ENCODE peak calls at places on chromosomes 2 and 18, in six cellular contexts. One of them, this sample, is unnamed.

GRCh38 chr2:70779911-70780580 is 10.4 kb downstream of the FIGLA start:
- DNase-seq in fibroblast of villous mesenchyme: no peak
- DNase-seq in cardiac fibroblast: peak
- DNase-seq in CD8-positive, alpha-beta T cell: no peak
- DNase-seq in Calu3: no peak
- DNase-seq in heart right ventricle: no peak
- DNase-seq in this sample: peak

GRCh38 chr18:31572368-31572767 is 19.3 kb upstream of the TTR start:
- DNase-seq in heart right ventricle: no peak
- DNase-seq in cardiac fibroblast: no peak
- DNase-seq in CD8-positive, alpha-beta T cell: no peak
- DNase-seq in Calu3: no peak
- DNase-seq in fibroblast of villous mesenchyme: no peak
- DNase-seq in this sample: no peak

GRCh38 chr2:112794131-112794733 is 9.9 kb upstream of the IL1A start:
- DNase-seq in heart right ventricle: no peak
- DNase-seq in CD8-positive, alpha-beta T cell: no peak
- DNase-seq in Calu3: peak
- DNase-seq in fibroblast of villous mesenchyme: peak
- DNase-seq in cardiac fibroblast: peak
- DNase-seq in this sample: peak

GRCh38 chr18:45416168-45416567 is 199.1 kb upstream of the SLC14A2 start:
- DNase-seq in fibroblast of villous mesenchyme: peak
- DNase-seq in heart right ventricle: no peak
- DNase-seq in Calu3: no peak
- DNase-seq in cardiac fibroblast: no peak
- DNase-seq in CD8-positive, alpha-beta T cell: no peak
- DNase-seq in this sample: no peak

GRCh38 chr2:201313362-201313761 is 43.8 kb downstream of the FLACC1 start:
- DNase-seq in fibroblast of villous mesenchyme: no peak
- DNase-seq in Calu3: no peak
- DNase-seq in heart right ventricle: no peak
- DNase-seq in cardiac fibroblast: no peak
- DNase-seq in CD8-positive, alpha-beta T cell: no peak
- DNase-seq in this sample: no peak

GRCh38 chr2:239927424-239927981 is 97.6 kb downstream of the NDUFA10 start:
- DNase-seq in Calu3: peak
- DNase-seq in heart right ventricle: no peak
- DNase-seq in CD8-positive, alpha-beta T cell: peak
- DNase-seq in cardiac fibroblast: peak
- DNase-seq in fibroblast of villous mesenchyme: peak
- DNase-seq in this sample: peak

GRCh38 chr2:64259301-64259700 is 115.1 kb upstream of the PELI1 start:
- DNase-seq in CD8-positive, alpha-beta T cell: no peak
- DNase-seq in Calu3: no peak
- DNase-seq in heart right ventricle: peak
- DNase-seq in fibroblast of villous mesenchyme: no peak
- DNase-seq in cardiac fibroblast: peak
- DNase-seq in this sample: peak

GRCh38 chr2:47321411-47322031 is 81.4 kb upstream of the MSH2 start:
- DNase-seq in Calu3: no peak
- DNase-seq in CD8-positive, alpha-beta T cell: no peak
- DNase-seq in cardiac fibroblast: no peak
- DNase-seq in heart right ventricle: no peak
- DNase-seq in fibroblast of villous mesenchyme: peak
- DNase-seq in this sample: no peak

GRCh38 chr2:165295643-165296042 is 56.4 kb downstream of the SCN2A start:
- DNase-seq in cardiac fibroblast: no peak
- DNase-seq in heart right ventricle: no peak
- DNase-seq in fibroblast of villous mesenchyme: no peak
- DNase-seq in Calu3: no peak
- DNase-seq in CD8-positive, alpha-beta T cell: no peak
- DNase-seq in this sample: no peak

GRCh38 chr18:29248856-29249255 is 1071.9 kb upstream of the CDH2 start:
- DNase-seq in fibroblast of villous mesenchyme: no peak
- DNase-seq in CD8-positive, alpha-beta T cell: no peak
- DNase-seq in Calu3: no peak
- DNase-seq in cardiac fibroblast: no peak
- DNase-seq in heart right ventricle: no peak
- DNase-seq in this sample: no peak

GRCh38 chr2:85194780-85195480 is 61.7 kb downstream of the TCF7L1 start:
- DNase-seq in heart right ventricle: no peak
- DNase-seq in CD8-positive, alpha-beta T cell: no peak
- DNase-seq in cardiac fibroblast: no peak
- DNase-seq in fibroblast of villous mesenchyme: no peak
- DNase-seq in Calu3: no peak
- DNase-seq in this sample: no peak

GRCh38 chr2:234818937-234819336 is 132.9 kb upstream of the SH3BP4 start:
- DNase-seq in CD8-positive, alpha-beta T cell: no peak
- DNase-seq in Calu3: no peak
- DNase-seq in fibroblast of villous mesenchyme: no peak
- DNase-seq in heart right ventricle: no peak
- DNase-seq in cardiac fibroblast: no peak
- DNase-seq in this sample: no peak

DNA sequence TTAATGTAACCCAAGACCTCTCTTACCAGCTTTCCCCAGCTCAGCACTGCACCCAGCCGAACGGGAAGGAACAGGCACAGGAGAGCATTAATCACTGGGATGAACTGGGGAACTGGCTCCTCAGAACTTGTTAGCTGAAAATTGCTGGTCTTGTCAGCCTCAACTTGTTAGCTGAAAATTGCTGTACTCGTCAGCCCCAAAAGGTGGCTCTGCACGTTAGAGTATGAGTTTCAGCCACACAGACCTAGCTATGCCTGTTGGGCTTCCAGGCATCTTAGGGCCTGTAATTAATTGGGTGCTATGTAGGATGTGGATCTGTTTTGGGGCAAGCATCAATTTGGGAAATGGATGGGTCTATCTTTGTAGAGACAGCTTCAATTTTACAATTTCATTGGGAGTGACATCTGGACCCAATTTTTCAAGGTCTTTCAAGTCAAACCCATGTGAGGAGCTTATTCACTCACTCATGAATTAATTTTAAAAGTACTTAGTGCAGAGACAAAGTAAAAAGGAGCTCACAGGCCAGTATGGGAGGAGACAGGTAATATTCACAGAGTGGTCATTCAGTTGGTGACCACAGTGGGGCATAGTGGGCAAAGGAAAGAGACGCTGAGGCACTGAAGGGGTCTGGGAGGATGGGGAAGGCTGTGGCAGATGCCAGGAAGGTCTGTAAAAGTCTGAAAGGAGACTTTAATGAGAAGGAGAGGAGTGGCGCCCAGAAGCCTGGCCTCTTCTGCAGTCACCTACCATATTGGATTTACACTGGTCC is 75.8 kb downstream of the CD8B2 start:
- DNase-seq in Calu3: peak
- DNase-seq in CD8-positive, alpha-beta T cell: no peak
- DNase-seq in cardiac fibroblast: no peak
- DNase-seq in heart right ventricle: no peak
- DNase-seq in fibroblast of villous mesenchyme: no peak
- DNase-seq in this sample: no peak
- TF ChIP-seq CTCF in Calu3: peak
- TF ChIP-seq CTCF in CD8-positive, alpha-beta T cell: no peak
- TF ChIP-seq CTCF in cardiac fibroblast: no peak
- TF ChIP-seq CTCF in heart right ventricle: no peak
- TF ChIP-seq CTCF in fibroblast of villous mesenchyme: no peak
- TF ChIP-seq CTCF in this sample: no peak

GRCh38 chr2:86703704-86704370 is 16.3 kb upstream of the RMND5A start:
- DNase-seq in heart right ventricle: peak
- DNase-seq in cardiac fibroblast: peak
- DNase-seq in CD8-positive, alpha-beta T cell: no peak
- DNase-seq in fibroblast of villous mesenchyme: peak
- DNase-seq in Calu3: peak
- DNase-seq in this sample: peak
- TF ChIP-seq CTCF in heart right ventricle: no peak
- TF ChIP-seq CTCF in cardiac fibroblast: no peak
- TF ChIP-seq CTCF in CD8-positive, alpha-beta T cell: no peak
- TF ChIP-seq CTCF in fibroblast of villous mesenchyme: no peak
- TF ChIP-seq CTCF in Calu3: no peak
- TF ChIP-seq CTCF in this sample: no peak

GRCh38 chr2:197871780-197872456 is 67.5 kb downstream of the PLCL1 start:
- DNase-seq in heart right ventricle: no peak
- DNase-seq in cardiac fibroblast: no peak
- DNase-seq in fibroblast of villous mesenchyme: no peak
- DNase-seq in Calu3: no peak
- DNase-seq in CD8-positive, alpha-beta T cell: no peak
- DNase-seq in this sample: no peak

GRCh38 chr2:197875736-197876135 is 71.3 kb downstream of the PLCL1 start:
- DNase-seq in fibroblast of villous mesenchyme: no peak
- DNase-seq in cardiac fibroblast: no peak
- DNase-seq in Calu3: no peak
- DNase-seq in CD8-positive, alpha-beta T cell: no peak
- DNase-seq in heart right ventricle: no peak
- DNase-seq in this sample: no peak

GRCh38 chr2:197870137-197870536 is 65.7 kb downstream of the PLCL1 start:
- DNase-seq in fibroblast of villous mesenchyme: no peak
- DNase-seq in Calu3: no peak
- DNase-seq in cardiac fibroblast: no peak
- DNase-seq in CD8-positive, alpha-beta T cell: no peak
- DNase-seq in heart right ventricle: no peak
- DNase-seq in this sample: no peak

GRCh38 chr2:197876524-197876923 is 72.1 kb downstream of the PLCL1 start:
- DNase-seq in Calu3: no peak
- DNase-seq in fibroblast of villous mesenchyme: no peak
- DNase-seq in cardiac fibroblast: no peak
- DNase-seq in heart right ventricle: no peak
- DNase-seq in CD8-positive, alpha-beta T cell: no peak
- DNase-seq in this sample: no peak

DNA sequence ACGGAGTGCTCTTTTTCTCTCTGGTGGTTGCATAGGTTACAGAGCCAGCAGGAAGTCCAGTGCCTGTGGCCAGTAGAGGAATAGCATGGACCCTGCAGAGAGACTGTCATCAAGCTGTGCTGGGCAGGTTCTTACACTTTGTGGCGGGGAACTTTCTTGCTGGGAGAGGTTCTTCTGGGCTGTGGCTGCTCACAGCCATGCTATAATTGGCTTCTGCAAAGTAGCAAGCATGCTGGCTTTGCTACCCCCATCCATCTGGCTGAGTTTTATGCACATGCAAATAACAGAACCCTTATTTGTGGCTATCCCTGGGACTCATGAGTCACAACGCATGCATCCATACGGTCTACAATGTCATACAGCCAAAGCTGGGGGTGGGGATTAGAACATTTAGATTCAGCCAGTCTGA is 68.9 kb downstream of the PLCL1 start:
- DNase-seq in Calu3: no peak
- DNase-seq in heart right ventricle: no peak
- DNase-seq in CD8-positive, alpha-beta T cell: no peak
- DNase-seq in cardiac fibroblast: peak
- DNase-seq in fibroblast of villous mesenchyme: peak
- DNase-seq in this sample: peak
- TF ChIP-seq CTCF in Calu3: no peak
- TF ChIP-seq CTCF in heart right ventricle: no peak
- TF ChIP-seq CTCF in CD8-positive, alpha-beta T cell: no peak
- TF ChIP-seq CTCF in cardiac fibroblast: peak
- TF ChIP-seq CTCF in fibroblast of villous mesenchyme: peak
- TF ChIP-seq CTCF in this sample: no peak

DNA sequence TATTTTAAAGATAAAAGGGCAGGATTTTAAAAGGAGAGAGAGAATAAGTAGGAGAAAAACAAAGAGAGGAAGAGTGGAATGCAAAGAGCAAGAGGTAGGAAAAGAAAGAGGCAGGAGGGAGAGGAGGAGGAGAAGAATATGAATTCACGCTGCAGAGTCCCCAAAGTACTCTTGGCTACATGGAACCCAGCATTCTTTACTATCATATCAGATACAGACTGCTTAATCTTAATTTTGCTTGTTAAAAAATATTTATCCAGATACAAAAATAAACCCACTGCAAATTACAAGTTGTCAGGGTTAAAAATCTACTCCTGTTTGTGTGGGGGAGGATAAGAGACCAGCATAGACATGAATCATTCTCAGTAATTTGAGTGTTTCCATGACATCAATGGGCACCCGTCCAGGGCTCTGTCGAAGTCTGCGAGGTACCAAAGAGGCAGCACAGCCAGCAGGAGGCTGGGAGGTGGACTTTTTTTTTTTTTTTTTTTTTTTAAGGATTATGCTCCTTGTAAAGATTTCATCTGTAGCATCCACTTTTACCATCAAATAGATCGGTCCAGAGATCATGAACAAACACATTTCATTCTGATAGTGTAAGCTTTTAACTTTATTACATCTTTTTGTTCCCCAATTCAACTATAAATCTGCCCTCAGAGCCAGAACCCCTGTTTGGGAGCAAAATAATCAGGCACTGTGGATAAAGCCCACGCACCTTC is 182.2 kb downstream of the TCF4 start:
- DNase-seq in CD8-positive, alpha-beta T cell: no peak
- DNase-seq in fibroblast of villous mesenchyme: peak
- DNase-seq in cardiac fibroblast: peak
- DNase-seq in Calu3: peak
- DNase-seq in heart right ventricle: peak
- DNase-seq in this sample: peak
- TF ChIP-seq CTCF in CD8-positive, alpha-beta T cell: no peak
- TF ChIP-seq CTCF in fibroblast of villous mesenchyme: peak
- TF ChIP-seq CTCF in cardiac fibroblast: peak
- TF ChIP-seq CTCF in Calu3: no peak
- TF ChIP-seq CTCF in heart right ventricle: peak
- TF ChIP-seq CTCF in this sample: no peak

This sample was measured in MCF 10A.